ENCODE peak calls at places on chromosomes 7 and 10, in five cellular contexts. V is uterus, K is astrocyte of the spinal cord, W is A549, N is fibroblast of mammary gland. M is an unnamed sample.

GRCh38 chr7:25167262-25167843 is 42.3 kb upstream of the CYCS start:
- DNase-seq in V (no peak), K (no peak), W (no peak), N (no peak), M (peak)

GRCh38 chr10:69845574-69846251 is 44.0 kb downstream of the COL13A1 start:
- DNase-seq in V (no peak), K (peak), W (no peak), N (no peak), M (peak)

GRCh38 chr7:150875791-150876190 is 23.5 kb downstream of the AOC1 start:
- DNase-seq in V (no peak), K (no peak), W (peak), N (peak), M (no peak)

GRCh38 chr7:48781783-48782182 is 142.6 kb upstream of the CDC14C start:
- DNase-seq in V (no peak), K (peak), W (no peak), N (peak), M (peak)

GRCh38 chr10:98314577-98315284 is 46.7 kb upstream of the LOXL4 start:
- DNase-seq in V (no peak), K (no peak), W (no peak), N (no peak), M (peak)

GRCh38 chr7:55306331-55306730 is 58.8 kb upstream of the LANCL2 start:
- DNase-seq in V (no peak), K (no peak), W (no peak), N (peak), M (peak)

GRCh38 chr7:42015413-42015698 is 221.7 kb downstream of the GLI3 start:
- DNase-seq in V (no peak), K (no peak), W (no peak), N (no peak), M (peak)

GRCh38 chr10:91977501-91977900 is 53.9 kb downstream of the BTAF1 start:
- DNase-seq in V (no peak), K (no peak), W (no peak), N (no peak), M (no peak)

GRCh38 chr7:105765846-105766245 is 110.6 kb downstream of the ATXN7L1 start:
- DNase-seq in V (no peak), K (no peak), W (no peak), N (peak), M (no peak)

GRCh38 chr7:27145167-27145883 is 1.8 kb upstream of the HOXA5 start:
- DNase-seq in V (peak), K (no peak), W (no peak), N (peak), M (no peak)

GRCh38 chr7:33423646-33424020 is 294.3 kb downstream of the BBS9 start:
- DNase-seq in V (no peak), K (no peak), W (peak), N (peak), M (peak)

DNA sequence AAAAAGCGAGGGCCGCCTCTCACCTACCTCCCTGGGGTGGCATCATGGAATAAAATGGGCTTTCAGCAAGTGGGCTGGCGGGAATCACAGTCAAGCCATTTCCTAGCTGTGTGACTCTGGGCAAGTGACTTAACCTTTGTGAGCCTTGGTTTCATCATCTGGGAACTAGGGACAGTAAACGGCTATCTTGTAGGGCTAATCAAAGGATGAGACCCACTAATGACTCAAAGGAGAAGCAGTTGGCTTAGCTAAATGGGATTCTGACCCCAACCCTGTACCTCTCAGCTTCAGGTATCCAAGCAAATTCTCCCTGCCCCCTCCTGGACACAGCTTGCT is 25.8 kb downstream of the TRIM8 start:
- DNase-seq in V (no peak), K (no peak), W (no peak), N (no peak), M (no peak)
- TF ChIP-seq CTCF in V (no peak), K (no peak), W (no peak), N (no peak), M (no peak)

GRCh38 chr10:17751781-17752445 is at the start of gene TMEM236:
- DNase-seq in V (no peak), K (no peak), W (no peak), N (no peak), M (no peak)
- H3K4me3 ChIP-seq in V (no peak), K (no peak), W (no peak), N (no peak), M (no peak)

DNA sequence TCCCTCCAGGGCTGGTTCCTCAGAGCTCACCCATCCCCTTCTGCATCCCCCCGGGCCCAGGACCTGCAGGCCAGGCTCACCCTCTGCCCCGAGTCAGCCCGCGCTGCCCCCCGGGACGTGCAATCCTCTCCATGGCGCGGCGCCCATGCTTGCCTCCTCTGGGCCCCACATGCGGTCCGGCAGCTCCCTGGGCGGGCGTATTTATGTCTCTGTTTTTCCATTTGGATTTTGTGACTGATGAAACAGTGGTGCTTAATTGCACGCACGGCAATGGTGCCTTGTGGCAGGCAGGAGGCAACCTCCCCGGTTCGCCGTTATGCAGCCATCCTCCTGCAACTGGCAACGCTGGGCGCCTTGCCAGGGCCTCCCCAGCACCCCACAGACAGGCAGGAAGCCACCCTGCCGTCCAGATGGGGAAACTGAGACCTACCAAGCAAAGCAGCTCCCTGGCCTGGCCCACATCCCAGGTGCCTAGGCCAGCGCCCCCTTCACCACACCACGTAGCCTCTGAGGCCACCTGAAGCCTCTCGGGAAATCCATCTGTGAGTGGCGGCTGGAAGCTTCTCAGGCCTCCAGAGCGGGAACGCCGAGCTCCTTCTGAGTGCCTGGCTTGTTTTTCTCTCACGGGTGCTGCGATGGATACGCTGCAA is 58.5 kb downstream of the UNCX start:
- DNase-seq in V (no peak), K (no peak), W (no peak), N (no peak), M (no peak)
- TF ChIP-seq CTCF in V (no peak), K (no peak), W (no peak), N (no peak), M (no peak)

GRCh38 chr7:129781856-129782256 is 170.3 kb downstream of the NRF1 start:
- DNase-seq in V (no peak), K (no peak), W (no peak), N (no peak), M (no peak)
- H3K4me3 ChIP-seq in V (no peak), K (no peak), W (no peak), N (no peak), M (no peak)

GRCh38 chr10:42431095-42431494 is 207.3 kb downstream of the ZNF33B start:
- DNase-seq in V (no peak), K (no peak), W (no peak), N (no peak), M (no peak)

GRCh38 chr10:42422911-42423310 is 215.5 kb downstream of the ZNF33B start:
- DNase-seq in V (no peak), K (no peak), W (no peak), N (no peak), M (no peak)

DNA sequence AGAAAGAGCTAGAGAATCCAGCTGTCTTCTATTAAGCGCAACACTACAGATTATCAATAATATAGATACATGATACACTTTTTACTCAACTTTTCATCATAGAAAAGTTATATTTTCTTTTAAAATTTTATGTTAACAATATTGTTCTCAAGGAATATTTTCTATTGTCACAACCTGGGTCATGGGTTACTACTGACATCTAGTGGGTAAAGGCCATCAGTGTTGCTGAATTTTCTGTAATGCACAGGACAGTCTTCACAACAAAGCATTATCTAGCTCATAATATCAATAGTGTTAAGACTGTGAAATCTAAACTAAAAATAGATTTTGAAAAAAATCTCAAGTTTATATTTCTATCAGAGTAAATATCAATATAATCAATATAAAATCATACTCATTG is 209.8 kb downstream of the ZNF33B start:
- DNase-seq in V (no peak), K (no peak), W (no peak), N (peak), M (peak)
- TF ChIP-seq CTCF in V (no peak), K (no peak), W (peak), N (peak), M (peak)

GRCh38 chr10:132065491-132066105 is at the start of gene JAKMIP3:
- DNase-seq in V (peak), K (peak), W (peak), N (peak), M (peak)
- H3K4me3 ChIP-seq in V (peak), K (peak), W (peak), N (peak), M (peak)

GRCh38 chr10:37495415-37495814 is 362.0 kb downstream of the ZNF248 start:
- DNase-seq in V (no peak), K (no peak), W (no peak), N (peak), M (peak)
- TF ChIP-seq CTCF in V (peak), K (no peak), W (peak), N (peak), M (peak)

M was measured in epithelial cell of esophagus.